ENCODE peak calls at places on chromosomes 16 and 17, in nine cellular contexts. K, L, D, Z, J, X, O, G and V are unnamed samples.

GRCh38 chr17:46001390-46002310 is 2.6 kb downstream of the STH start:
- DNase-seq in G (no peak), X (no peak), L (no peak), Z (no peak), D (no peak), K (no peak), O (no peak), J (no peak), V (no peak)

GRCh38 chr17:78168906-78169793 is 769 bp downstream of the SYNGR2 start:
- DNase-seq in J (peak), G (peak), L (peak), D (peak), O (peak), X (no peak), Z (no peak), K (peak), V (no peak)

GRCh38 chr16:67641779-67642708 is 2.9 kb upstream of the CARMIL2 start:
- DNase-seq in Z (no peak), X (no peak), O (no peak), K (no peak), G (no peak), D (no peak), L (peak), J (no peak), V (peak)

GRCh38 chr17:52233176-52233575 is 74.7 kb upstream of the CA10 start:
- DNase-seq in J (no peak), K (no peak), D (no peak), O (no peak), G (no peak), L (no peak), X (no peak), Z (no peak), V (no peak)

GRCh38 chr17:74055508-74056160 is 147.8 kb upstream of the RPL38 start:
- DNase-seq in L (no peak), X (no peak), Z (no peak), D (no peak), J (no peak), G (no peak), O (no peak), K (no peak), V (no peak)

GRCh38 chr16:27446721-27447120 is 44.7 kb downstream of the IL21R start:
- DNase-seq in X (no peak), J (no peak), O (no peak), Z (no peak), G (peak), D (peak), L (no peak), K (no peak), V (no peak)

GRCh38 chr17:17732892-17733670 is 51.8 kb downstream of the RAI1 start:
- DNase-seq in Z (no peak), G (no peak), X (no peak), K (no peak), O (no peak), L (peak), D (no peak), J (no peak), V (no peak)

GRCh38 chr17:48472485-48473281 is 42.7 kb upstream of the SKAP1 start:
- DNase-seq in L (no peak), O (no peak), J (peak), D (no peak), G (no peak), X (no peak), K (no peak), Z (no peak), V (no peak)

GRCh38 chr16:2535644-2536021 is 2.2 kb upstream of the PDPK1 start:
- DNase-seq in X (no peak), Z (no peak), D (no peak), K (no peak), G (peak), L (no peak), J (no peak), O (no peak), V (peak)

GRCh38 chr16:67652578-67653130 is 7.4 kb downstream of the ACD start:
- DNase-seq in L (no peak), G (no peak), K (no peak), X (no peak), Z (no peak), J (peak), D (no peak), O (peak), V (no peak)

GRCh38 chr17:72890711-72891110 is 201.8 kb downstream of the SLC39A11 start:
- DNase-seq in K (no peak), L (no peak), Z (no peak), D (no peak), J (no peak), G (no peak), O (no peak), X (no peak), V (no peak)

GRCh38 chr16:75250809-75251279 is 580 bp downstream of the BCAR1 start:
- DNase-seq in L (peak), X (no peak), Z (no peak), O (peak), D (peak), G (no peak), J (no peak), K (no peak), V (peak)

GRCh38 chr17:76388966-76389888 is 4.8 kb downstream of the SPHK1 start:
- DNase-seq in G (no peak), Z (no peak), O (no peak), D (no peak), K (no peak), J (peak), L (peak), X (no peak), V (no peak)

GRCh38 chr16:67546761-67547422 is 15.4 kb upstream of the CTCF start:
- DNase-seq in Z (peak), G (peak), K (peak), O (peak), L (peak), X (peak), D (peak), J (peak), V (peak)

GRCh38 chr17:58322581-58323419 is 5.8 kb downstream of the TSPOAP1 start:
- DNase-seq in K (no peak), G (peak), Z (no peak), O (no peak), J (no peak), D (peak), X (no peak), L (no peak), V (no peak)

GRCh38 chr16:53282975-53283946 is 151.0 kb upstream of the RBL2 start:
- DNase-seq in L (no peak), O (peak), J (peak), K (no peak), D (no peak), X (no peak), G (no peak), Z (no peak), V (no peak)

GRCh38 chr16:53105565-53105964 is 50.8 kb downstream of the CHD9 start:
- DNase-seq in D (no peak), K (no peak), G (no peak), X (no peak), O (no peak), J (no peak), Z (no peak), L (no peak), V (no peak)

GRCh38 chr17:82545071-82545462 is 25.5 kb downstream of the FOXK2 start:
- DNase-seq in J (no peak), X (no peak), K (no peak), L (no peak), D (no peak), Z (no peak), G (no peak), O (no peak), V (peak)

GRCh38 chr16:86462334-86463084 is 47.8 kb upstream of the FOXF1 start:
- DNase-seq in K (no peak), D (no peak), G (no peak), J (no peak), L (no peak), Z (no peak), O (no peak), X (no peak), V (peak)
- TF ChIP-seq POLR2AphosphoS5 in K (no peak), D (no peak), G (no peak), J (no peak), L (peak), Z (no peak), O (no peak), X (no peak), V (peak)

GRCh38 chr16:86414991-86415740 is 95.2 kb upstream of the FOXF1 start:
- DNase-seq in G (no peak), K (no peak), L (no peak), O (no peak), D (no peak), J (no peak), Z (no peak), X (no peak), V (peak)
- TF ChIP-seq POLR2AphosphoS5 in G (no peak), K (no peak), L (no peak), O (no peak), D (no peak), J (no peak), Z (no peak), X (no peak), V (no peak)

GRCh38 chr17:56599566-56599965 is 6.1 kb downstream of the NOG start:
- DNase-seq in Z (no peak), K (no peak), D (no peak), J (no peak), L (no peak), O (no peak), G (no peak), X (no peak), V (no peak)

GRCh38 chr17:56598471-56598870 is 5.0 kb downstream of the NOG start:
- DNase-seq in J (peak), L (no peak), Z (no peak), K (no peak), X (no peak), O (no peak), D (no peak), G (no peak), V (no peak)

GRCh38 chr17:56597495-56597990 is 4.0 kb downstream of the NOG start:
- DNase-seq in Z (no peak), L (no peak), G (no peak), O (peak), K (no peak), J (peak), D (no peak), X (no peak), V (no peak)

GRCh38 chr17:56600246-56600645 is 6.7 kb downstream of the NOG start:
- DNase-seq in L (no peak), J (no peak), D (no peak), X (no peak), Z (no peak), G (no peak), K (no peak), O (no peak), V (no peak)

GRCh38 chr17:56599093-56599492 is 5.6 kb downstream of the NOG start:
- DNase-seq in L (no peak), X (no peak), J (no peak), D (no peak), G (no peak), K (no peak), O (no peak), Z (no peak), V (no peak)
- TF ChIP-seq POLR2AphosphoS5 in L (no peak), X (no peak), J (no peak), D (no peak), G (no peak), K (no peak), O (no peak), Z (no peak), V (no peak)

GRCh38 chr16:30459456-30459855 is 13.1 kb upstream of the ITGAL start:
- DNase-seq in K (no peak), D (no peak), O (no peak), J (no peak), L (no peak), Z (no peak), X (no peak), G (no peak), V (no peak)

GRCh38 chr16:30456302-30456701 is 10.6 kb upstream of the SEPHS2 start:
- DNase-seq in O (no peak), L (no peak), X (no peak), D (no peak), J (no peak), Z (no peak), K (no peak), G (no peak), V (no peak)

GRCh38 chr16:30457743-30458560 is 12.3 kb upstream of the SEPHS2 start:
- DNase-seq in G (no peak), Z (no peak), X (no peak), O (no peak), K (no peak), L (no peak), D (no peak), J (no peak), V (no peak)

GRCh38 chr16:30457256-30457655 is 11.6 kb upstream of the SEPHS2 start:
- DNase-seq in G (no peak), D (no peak), L (no peak), J (no peak), Z (no peak), O (no peak), X (no peak), K (no peak), V (no peak)

GRCh38 chr16:30458561-30459394 is 13.1 kb upstream of the SEPHS2 start:
- DNase-seq in Z (no peak), K (no peak), G (peak), J (no peak), L (peak), O (no peak), X (no peak), D (peak), V (peak)
- TF ChIP-seq POLR2AphosphoS5 in Z (no peak), K (no peak), G (peak), J (no peak), L (no peak), O (no peak), X (no peak), D (peak), V (no peak)

GRCh38 chr16:88764913-88765349 is 20.1 kb downstream of the PIEZO1 start:
- DNase-seq in X (no peak), G (no peak), K (peak), J (peak), D (no peak), L (no peak), Z (no peak), O (no peak), V (no peak)
- TF ChIP-seq POLR2AphosphoS5 in X (no peak), G (no peak), K (peak), J (no peak), D (no peak), L (no peak), Z (no peak), O (no peak), V (no peak)

GRCh38 chr17:40323731-40324650 is 15.0 kb downstream of the RARA start:
- DNase-seq in Z (peak), K (no peak), L (no peak), O (no peak), D (no peak), X (no peak), G (peak), J (no peak), V (peak)
- TF ChIP-seq POLR2AphosphoS5 in Z (no peak), K (no peak), L (no peak), O (no peak), D (peak), X (no peak), G (peak), J (no peak), V (no peak)

DNA sequence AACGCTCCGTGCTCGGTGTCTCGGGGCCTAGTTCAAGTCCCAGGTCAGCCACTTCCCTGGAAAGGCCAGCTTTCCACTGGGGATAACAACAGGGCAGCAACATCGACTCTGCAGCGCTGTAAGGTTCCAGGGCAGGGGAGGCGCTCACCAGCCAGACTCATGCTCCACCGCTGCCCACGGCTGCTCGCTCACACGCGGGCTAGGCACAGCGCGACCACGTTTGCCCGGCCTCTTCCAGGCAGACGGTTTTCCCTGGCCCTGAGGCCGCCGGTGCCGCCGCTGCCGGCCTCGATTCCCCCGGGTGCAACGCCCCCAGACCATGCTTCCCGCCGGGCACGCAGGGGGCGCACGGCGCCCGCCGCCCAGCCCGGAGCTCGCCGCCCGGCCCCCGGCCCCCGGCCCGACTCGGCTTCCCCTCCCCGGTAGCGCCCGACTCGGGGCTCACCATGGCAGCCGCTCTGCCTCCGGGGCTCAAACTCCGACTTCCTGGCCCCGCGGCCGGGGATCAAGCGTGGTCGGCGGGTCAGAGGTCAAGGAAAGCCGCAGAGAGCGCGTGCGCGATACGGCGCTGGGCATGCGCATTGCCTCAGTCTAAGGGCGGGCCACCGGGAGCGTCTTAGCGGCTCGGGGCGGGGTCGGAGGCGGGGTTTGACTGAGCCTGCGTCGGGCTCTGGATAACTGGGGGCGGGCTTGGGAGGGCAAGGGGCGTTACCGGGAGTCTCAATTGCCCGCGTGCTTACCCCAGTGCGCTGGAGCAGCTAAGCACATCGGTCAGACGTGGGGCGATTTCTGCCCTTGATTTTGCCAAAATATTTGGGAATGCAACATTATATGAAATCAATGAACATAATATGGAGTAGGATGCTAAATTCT is at the start of gene PAM16:
- DNase-seq in Z (peak), K (peak), X (peak), D (peak), O (peak), L (peak), G (peak), J (peak), V (peak)
- TF ChIP-seq POLR2AphosphoS5 in Z (no peak), K (no peak), X (peak), D (peak), O (peak), L (peak), G (peak), J (peak), V (peak)